ENCODE peak calls at places on chromosomes 3 and 15, in seven cellular contexts. V is left colon; N is progenitor cell of endocrine pancreas; K is DMS 273 treated with DMSO at 0.1 percent for 48 hours; B is CD8-positive, alpha-beta T cell; P is activated CD4-positive, CD25-positive, alpha-beta regulatory T cell; T is uterus. G is an unnamed sample.

GRCh38 chr15:40388941-40389823 is 6.7 kb downstream of the KNSTRN start:
- DNase-seq in T (no peak), N (no peak), V (no peak), P (no peak), K (no peak), B (no peak), G (no peak)

GRCh38 chr3:13177236-13177635 is 104.0 kb upstream of the IQSEC1 start:
- DNase-seq in B (no peak), T (no peak), V (no peak), P (no peak), K (no peak), N (no peak), G (no peak)

GRCh38 chr3:30355622-30356021 is 250.8 kb upstream of the TGFBR2 start:
- DNase-seq in T (no peak), P (no peak), N (no peak), K (no peak), B (no peak), V (no peak), G (peak; percentile 48)

GRCh38 chr3:111579495-111579894 is 15.7 kb downstream of the ZBED2 start:
- DNase-seq in V (no peak), K (no peak), N (no peak), P (no peak), T (no peak), B (no peak), G (no peak)

GRCh38 chr3:50567386-50568182 is at the start of gene C3orf18:
- DNase-seq in K (no peak), B (peak; percentile 92), V (peak; percentile 93), T (peak; percentile 95), P (peak; percentile 90), N (peak; percentile 75), G (peak; percentile 89)

GRCh38 chr3:100782906-100783305 is 73.6 kb downstream of the TFG start:
- DNase-seq in V (no peak), K (no peak), T (no peak), N (no peak), P (no peak), B (no peak), G (peak; percentile 61)

GRCh38 chr3:193174137-193174536 is 66.9 kb upstream of the PLAAT1 start:
- DNase-seq in T (no peak), K (no peak), P (no peak), V (no peak), N (no peak), B (no peak), G (no peak)

GRCh38 chr15:22845289-22845900 is 6.9 kb downstream of the NIPA2 start:
- DNase-seq in K (no peak), B (no peak), V (no peak), N (no peak), P (no peak), T (no peak), G (peak; percentile 25)

GRCh38 chr3:12560505-12561188 is 3.8 kb downstream of the MKRN2 start:
- DNase-seq in K (no peak), T (no peak), B (no peak), V (no peak), P (no peak), N (no peak), G (no peak)

GRCh38 chr3:194739498-194740284 is 54.0 kb downstream of the FAM43A start:
- DNase-seq in P (no peak), V (no peak), B (no peak), T (no peak), K (no peak), N (no peak), G (no peak)

GRCh38 chr3:55426486-55426885 is 60.6 kb downstream of the WNT5A start:
- DNase-seq in N (no peak), T (no peak), V (no peak), P (no peak), B (no peak), K (no peak), G (no peak)

GRCh38 chr15:54304321-54304720 is 326.1 kb downstream of the UNC13C start:
- DNase-seq in B (no peak), K (no peak), N (no peak), T (no peak), P (no peak), V (no peak), G (no peak)

GRCh38 chr3:60010778-60011177 is 961.0 kb upstream of the CFAP20DC start:
- DNase-seq in P (no peak), V (no peak), T (no peak), B (peak; percentile 47), N (no peak), K (no peak), G (no peak)

G was measured in AG10803.